ENCODE peak calls at places on chromosomes 6 and 20, in seven cellular contexts. Q, I, K, W, Z, N and V are unnamed samples.
A peak's percentile ranks its signal among the peaks of the same experiment; 100 is the strongest.

GRCh38 chr6:18395177-18395850 is 8.2 kb downstream of the RNF144B start:
- DNase-seq in Q (no peak), I (no peak), K (no peak), W (no peak), Z (no peak), N (no peak), V (no peak)

GRCh38 chr20:59159091-59159821 is 4.4 kb upstream of the ZNF831 start:
- DNase-seq in Q (no peak), I (peak; percentile 62), K (no peak), W (no peak), Z (no peak), N (no peak), V (no peak)

GRCh38 chr6:161259302-161259701 is 14.6 kb downstream of the AGPAT4 start:
- DNase-seq in Q (no peak), I (no peak), K (no peak), W (no peak), Z (no peak), N (no peak), V (no peak)

GRCh38 chr6:82246370-82246769 is 1.2 kb downstream of the IBTK start:
- DNase-seq in Q (no peak), I (no peak), K (no peak), W (peak; percentile 7), Z (peak; percentile 20), N (no peak), V (no peak)

GRCh38 chr20:63134201-63134612 is 81.7 kb downstream of the YTHDF1 start:
- DNase-seq in Q (peak; percentile 32), I (no peak), K (no peak), W (no peak), Z (peak; percentile 51), N (peak; percentile 27), V (no peak)

GRCh38 chr20:46011631-46012482 is 3.1 kb downstream of the MMP9 start:
- DNase-seq in Q (peak; percentile 88), I (peak; percentile 67), K (peak; percentile 28), W (peak; percentile 46), Z (peak; percentile 50), N (peak; percentile 67), V (peak; percentile 27)

GRCh38 chr20:57252559-57253162 is 13.8 kb downstream of the BMP7 start:
- DNase-seq in Q (no peak), I (no peak), K (no peak), W (no peak), Z (no peak), N (no peak), V (no peak)

GRCh38 chr6:170033666-170034065 is 257.2 kb downstream of the DLL1 start:
- DNase-seq in Q (no peak), I (no peak), K (no peak), W (no peak), Z (no peak), N (peak; percentile 31), V (no peak)

GRCh38 chr6:38786486-38786885 is 71.4 kb downstream of the DNAH8 start:
- DNase-seq in Q (no peak), I (no peak), K (no peak), W (no peak), Z (no peak), N (no peak), V (no peak)

GRCh38 chr6:167238169-167238693 is 52.9 kb upstream of the UNC93A start:
- DNase-seq in Q (no peak), I (no peak), K (no peak), W (peak; percentile 58), Z (no peak), N (peak; percentile 53), V (no peak)

GRCh38 chr6:45105170-45105820 is 222.8 kb upstream of the RUNX2 start:
- DNase-seq in Q (no peak), I (no peak), K (peak; percentile 70), W (no peak), Z (no peak), N (no peak), V (no peak)

GRCh38 chr6:166127624-166128472 is 39.8 kb downstream of the TBXT start:
- DNase-seq in Q (no peak), I (no peak), K (no peak), W (no peak), Z (no peak), N (no peak), V (no peak)

GRCh38 chr20:50149481-50150254 is 3.9 kb downstream of the PEDS1 start:
- DNase-seq in Q (no peak), I (no peak), K (no peak), W (no peak), Z (no peak), N (no peak), V (no peak)
- H3K27ac ChIP-seq in Q (peak overlapping the region; percentile 3), I (no peak overlapping the region), K (no peak overlapping the region), W (no peak overlapping the region), Z (no peak overlapping the region), N (no peak overlapping the region), V (peak overlapping the region; percentile 90)

DNA sequence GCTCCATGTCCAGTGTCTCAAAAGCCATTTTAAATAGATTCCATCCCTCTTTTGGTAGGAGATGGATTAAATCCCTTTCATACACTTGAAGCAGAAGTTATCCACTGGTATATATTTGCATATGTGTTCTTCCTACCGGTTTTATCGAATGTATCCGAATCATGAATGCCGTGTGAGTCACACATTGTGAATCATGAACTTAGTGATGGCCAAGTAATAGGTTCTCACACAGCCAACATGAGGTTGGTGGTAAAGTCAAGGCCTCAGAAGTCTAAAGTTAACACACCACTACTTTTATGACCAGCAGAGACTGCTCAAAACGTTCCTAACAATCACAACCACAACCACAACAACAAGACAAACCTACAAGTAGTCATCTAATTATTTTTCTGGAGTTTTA is 345.5 kb downstream of the THBS2 start:
- DNase-seq in Q (no peak), I (no peak), K (peak; percentile 79), W (no peak), Z (no peak), N (no peak), V (no peak)
- H3K27ac ChIP-seq in Q (no peak overlapping the region), I (no peak overlapping the region), K (peak overlapping the region; percentile 49), W (no peak overlapping the region), Z (no peak overlapping the region), N (no peak overlapping the region), V (no peak overlapping the region)

DNA sequence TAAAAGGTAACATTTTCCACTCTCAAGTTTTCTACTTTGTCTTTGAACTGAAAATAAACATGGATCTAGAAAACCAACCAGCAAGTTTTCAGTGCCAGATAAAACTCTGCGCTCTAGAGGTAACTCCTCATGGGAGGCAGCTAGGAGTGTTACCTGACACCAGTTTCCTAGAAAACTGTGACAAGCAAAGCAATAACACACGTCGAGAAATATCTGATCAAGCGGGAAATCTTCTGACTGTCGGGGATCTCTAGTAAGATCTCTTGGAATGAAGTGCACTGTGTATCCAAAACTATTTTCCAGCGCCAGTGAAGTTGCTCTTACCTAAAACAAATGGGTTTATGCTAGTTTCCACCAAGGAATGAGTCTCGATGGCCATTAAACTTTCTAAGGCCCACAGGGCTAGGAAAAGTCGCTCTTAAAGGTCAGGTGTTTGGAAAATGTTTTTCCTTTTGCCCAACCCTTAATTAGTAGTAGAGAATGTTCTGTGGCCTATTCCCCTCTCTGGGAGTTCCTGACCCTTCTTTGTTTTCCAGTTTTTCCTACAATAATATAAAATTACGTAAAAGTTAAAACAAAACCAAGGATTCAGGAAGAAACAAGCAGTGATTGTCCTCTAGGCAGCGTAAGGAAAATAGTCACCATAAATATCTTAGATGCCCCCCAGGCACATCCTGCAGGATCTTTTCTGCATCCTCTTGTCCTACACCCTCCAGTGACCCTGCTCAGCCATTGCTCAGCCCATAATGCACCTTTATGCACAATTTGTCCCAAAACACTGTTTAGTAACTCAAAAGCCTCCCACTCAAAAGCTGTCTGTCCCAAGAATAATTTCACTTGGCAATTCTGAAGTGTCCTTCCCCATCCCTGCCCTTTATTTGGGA is 137.7 kb upstream of the AKAP12 start:
- DNase-seq in Q (no peak), I (no peak), K (no peak), W (no peak), Z (no peak), N (no peak), V (no peak)
- H3K27ac ChIP-seq in Q (no peak overlapping the region), I (no peak overlapping the region), K (no peak overlapping the region), W (no peak overlapping the region), Z (no peak overlapping the region), N (no peak overlapping the region), V (peak overlapping the region; percentile 41)

GRCh38 chr20:20740595-20740994 is 28.2 kb upstream of the RALGAPA2 start:
- DNase-seq in Q (no peak), I (peak; percentile 16), K (no peak), W (no peak), Z (no peak), N (no peak), V (no peak)
- H3K27ac ChIP-seq in Q (no peak overlapping the region), I (no peak overlapping the region), K (no peak overlapping the region), W (no peak overlapping the region), Z (no peak overlapping the region), N (peak overlapping the region; percentile 55), V (peak overlapping the region; percentile 68)

GRCh38 chr20:60935971-60936370 is 316.1 kb upstream of the CDH4 start:
- DNase-seq in Q (no peak), I (no peak), K (no peak), W (no peak), Z (no peak), N (no peak), V (no peak)
- H3K27ac ChIP-seq in Q (no peak overlapping the region), I (no peak overlapping the region), K (no peak overlapping the region), W (no peak overlapping the region), Z (no peak overlapping the region), N (no peak overlapping the region), V (no peak overlapping the region)

DNA sequence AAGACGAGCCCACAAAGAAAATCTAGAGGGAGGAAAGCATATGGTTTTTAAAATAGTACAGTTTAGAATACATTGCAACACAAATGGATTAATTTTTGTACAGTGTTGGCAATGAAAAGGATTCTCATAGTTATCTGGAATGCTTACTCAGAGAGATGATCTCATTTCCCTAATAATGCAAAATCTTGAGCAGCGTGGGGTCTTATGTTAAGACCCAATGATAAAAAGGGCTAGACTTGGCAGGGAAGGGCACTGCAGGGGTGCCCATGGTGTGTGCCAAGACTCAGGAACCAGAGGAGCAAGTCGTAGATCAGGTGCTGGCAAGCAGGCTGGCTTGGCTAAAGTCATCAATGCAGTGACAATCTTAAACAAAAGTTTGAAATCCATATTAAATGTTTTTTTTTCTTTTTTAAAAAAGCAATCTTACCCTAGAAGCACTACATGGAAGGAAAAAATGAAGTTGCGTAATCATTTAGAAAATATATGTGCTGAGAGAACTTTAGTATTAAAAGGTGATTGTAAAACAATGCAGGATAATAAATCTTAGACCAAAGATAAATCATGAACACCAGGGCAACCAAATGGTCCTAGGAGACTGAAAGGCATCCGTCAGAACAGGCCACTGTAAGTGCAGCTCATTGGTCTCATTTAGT is 268.5 kb downstream of the UST start:
- DNase-seq in Q (no peak), I (no peak), K (peak; percentile 73), W (no peak), Z (no peak), N (no peak), V (no peak)
- H3K27ac ChIP-seq in Q (no peak overlapping the region), I (no peak overlapping the region), K (peak overlapping the region; percentile 30), W (no peak overlapping the region), Z (no peak overlapping the region), N (no peak overlapping the region), V (no peak overlapping the region)

GRCh38 chr20:42074944-42075343 is 456.8 kb upstream of the CHD6 start:
- DNase-seq in Q (no peak), I (no peak), K (no peak), W (no peak), Z (no peak), N (no peak), V (no peak)
- H3K27ac ChIP-seq in Q (no peak overlapping the region), I (no peak overlapping the region), K (no peak overlapping the region), W (no peak overlapping the region), Z (no peak overlapping the region), N (no peak overlapping the region), V (no peak overlapping the region)

GRCh38 chr6:31067881-31068737 is 44.3 kb downstream of the C6orf15 start:
- DNase-seq in Q (no peak), I (no peak), K (no peak), W (no peak), Z (no peak), N (no peak), V (no peak)
- H3K27ac ChIP-seq in Q (no peak overlapping the region), I (no peak overlapping the region), K (no peak overlapping the region), W (no peak overlapping the region), Z (no peak overlapping the region), N (no peak overlapping the region), V (no peak overlapping the region)

GRCh38 chr20:15702161-15702560 is 871.1 kb downstream of the KIF16B start:
- DNase-seq in Q (no peak), I (no peak), K (peak; percentile 48), W (no peak), Z (no peak), N (no peak), V (no peak)
- H3K27ac ChIP-seq in Q (no peak overlapping the region), I (no peak overlapping the region), K (no peak overlapping the region), W (no peak overlapping the region), Z (no peak overlapping the region), N (no peak overlapping the region), V (no peak overlapping the region)